ENCODE peak calls at places on chromosomes 3 and 15, in nine cellular contexts. C is mesothelial cell of epicardium; P is lower leg skin; Y is EL; B is AG09319; I is aorta; J is A549; K is T-helper 2 cell; X is activated gamma-delta T cell treated with anti-CD3 and anti-CD28 coated beads, Interleukin-2, amount 50 U/mL, for 16 hours. W is an unnamed sample.

GRCh38 chr3:72651498-72651897 is 196.7 kb downstream of the SHQ1 start:
- DNase-seq in I (no peak), C (no peak), K (no peak), J (no peak), B (no peak), X (no peak), P (no peak), Y (no peak), W (no peak)

GRCh38 chr3:30518201-30518864 is 88.1 kb upstream of the TGFBR2 start:
- DNase-seq in P (peak; percentile 74), J (peak; percentile 8), Y (no peak), B (no peak), K (no peak), C (no peak), I (peak; percentile 56), X (no peak), W (no peak)

GRCh38 chr3:145704020-145704419 is 457.0 kb downstream of the PLOD2 start:
- DNase-seq in I (no peak), Y (peak; percentile 5), C (no peak), X (no peak), J (no peak), K (no peak), B (no peak), P (no peak), W (no peak)

GRCh38 chr3:77059354-77059753 is 19.5 kb downstream of the ROBO2 start:
- DNase-seq in C (no peak), B (no peak), I (no peak), P (no peak), Y (no peak), J (no peak), X (no peak), K (no peak), W (no peak)

GRCh38 chr3:69282191-69282590 is 103.7 kb downstream of the FRMD4B start:
- DNase-seq in X (peak; percentile 50), J (no peak), B (no peak), K (no peak), C (no peak), Y (no peak), I (no peak), P (no peak), W (no peak)

GRCh38 chr15:48823237-48823636 is 12.4 kb upstream of the CEP152 start:
- DNase-seq in P (no peak), K (no peak), C (no peak), B (no peak), J (no peak), Y (peak; percentile 61), X (no peak), I (no peak), W (peak; percentile 32)

GRCh38 chr3:51538115-51538458 is 432 bp upstream of the RAD54L2 start:
- DNase-seq in J (peak; percentile 17), X (no peak), K (no peak), I (no peak), P (no peak), B (no peak), Y (no peak), C (no peak), W (no peak)

GRCh38 chr3:43606274-43606673 is 15.5 kb downstream of the ANO10 start:
- DNase-seq in X (no peak), B (no peak), I (no peak), Y (no peak), K (no peak), P (no peak), C (no peak), J (no peak), W (no peak)

GRCh38 chr15:33215941-33216872 is 21.7 kb upstream of the FMN1 start:
- DNase-seq in C (no peak), B (no peak), J (no peak), Y (peak; percentile 29), X (no peak), I (no peak), P (no peak), K (no peak), W (peak; percentile 33)

GRCh38 chr3:71048948-71049347 is 534.6 kb downstream of the FOXP1 start:
- DNase-seq in C (no peak), B (no peak), X (no peak), J (no peak), K (no peak), I (no peak), P (no peak), Y (no peak), W (no peak)

GRCh38 chr3:156633335-156633734 is 41.1 kb upstream of the TIPARP start:
- DNase-seq in B (peak; percentile 56), P (no peak), I (peak; percentile 80), Y (peak; percentile 65), C (no peak), K (no peak), J (no peak), X (no peak), W (peak; percentile 88)